ENCODE peak calls at places on chromosomes 11 and 22, in five cellular contexts. One of them, this sample, is unnamed.

GRCh38 chr11:55956521-55956920 is 13.2 kb downstream of the OR10AG1 start:
- DNase-seq in RWPE1: no peak
- DNase-seq in brain microvascular endothelial cell: no peak
- DNase-seq in mucosa of descending colon: no peak
- DNase-seq in CD4-positive, alpha-beta T cell: no peak
- DNase-seq in this sample: no peak

GRCh38 chr11:87173185-87174039 is 135.7 kb downstream of the TMEM135 start:
- DNase-seq in brain microvascular endothelial cell: peak; percentile 36
- DNase-seq in mucosa of descending colon: no peak
- DNase-seq in RWPE1: peak; percentile 43
- DNase-seq in CD4-positive, alpha-beta T cell: no peak
- DNase-seq in this sample: peak; percentile 68

GRCh38 chr11:108887436-108888238 is 222.8 kb downstream of the DDX10 start:
- DNase-seq in RWPE1: no peak
- DNase-seq in mucosa of descending colon: no peak
- DNase-seq in brain microvascular endothelial cell: peak; percentile 80
- DNase-seq in CD4-positive, alpha-beta T cell: no peak
- DNase-seq in this sample: no peak

GRCh38 chr11:117231637-117232021 is 244 bp downstream of the PCSK7 start:
- DNase-seq in brain microvascular endothelial cell: no peak
- DNase-seq in CD4-positive, alpha-beta T cell: no peak
- DNase-seq in RWPE1: no peak
- DNase-seq in mucosa of descending colon: no peak
- DNase-seq in this sample: no peak

GRCh38 chr11:36122715-36123114 is 166.5 kb downstream of the COMMD9 start:
- DNase-seq in brain microvascular endothelial cell: no peak
- DNase-seq in RWPE1: no peak
- DNase-seq in mucosa of descending colon: no peak
- DNase-seq in CD4-positive, alpha-beta T cell: no peak
- DNase-seq in this sample: peak; percentile 31

GRCh38 chr11:57073121-57073520 is 84.4 kb downstream of the OR5AK2 start:
- DNase-seq in RWPE1: no peak
- DNase-seq in brain microvascular endothelial cell: peak; percentile 20
- DNase-seq in CD4-positive, alpha-beta T cell: no peak
- DNase-seq in mucosa of descending colon: no peak
- DNase-seq in this sample: no peak

GRCh38 chr11:129211397-129211796 is 19.3 kb upstream of the ARHGAP32 start:
- DNase-seq in mucosa of descending colon: no peak
- DNase-seq in brain microvascular endothelial cell: no peak
- DNase-seq in CD4-positive, alpha-beta T cell: no peak
- DNase-seq in RWPE1: no peak
- DNase-seq in this sample: no peak

GRCh38 chr11:45484326-45484725 is 181.1 kb downstream of the CHST1 start:
- DNase-seq in CD4-positive, alpha-beta T cell: no peak
- DNase-seq in brain microvascular endothelial cell: no peak
- DNase-seq in RWPE1: no peak
- DNase-seq in mucosa of descending colon: no peak
- DNase-seq in this sample: no peak

GRCh38 chr11:45264839-45265515 is 21.2 kb downstream of the SYT13 start:
- DNase-seq in CD4-positive, alpha-beta T cell: no peak
- DNase-seq in brain microvascular endothelial cell: peak; percentile 87
- DNase-seq in mucosa of descending colon: peak; percentile 32
- DNase-seq in RWPE1: peak; percentile 85
- DNase-seq in this sample: peak; percentile 82

GRCh38 chr11:129967996-129968395 is 34.6 kb downstream of the PRDM10 start:
- DNase-seq in mucosa of descending colon: no peak
- DNase-seq in RWPE1: no peak
- DNase-seq in CD4-positive, alpha-beta T cell: no peak
- DNase-seq in brain microvascular endothelial cell: no peak
- DNase-seq in this sample: no peak

GRCh38 chr11:90243534-90243933 is 20.7 kb upstream of the CHORDC1 start:
- DNase-seq in CD4-positive, alpha-beta T cell: no peak
- DNase-seq in RWPE1: no peak
- DNase-seq in brain microvascular endothelial cell: no peak
- DNase-seq in mucosa of descending colon: no peak
- DNase-seq in this sample: peak; percentile 29

GRCh38 chr22:21963790-21964211 is 11.2 kb upstream of the PPM1F start:
- DNase-seq in CD4-positive, alpha-beta T cell: no peak
- DNase-seq in RWPE1: no peak
- DNase-seq in mucosa of descending colon: no peak
- DNase-seq in brain microvascular endothelial cell: no peak
- DNase-seq in this sample: no peak

GRCh38 chr11:72072348-72072747 is 8.0 kb downstream of the NUMA1 start:
- DNase-seq in brain microvascular endothelial cell: peak; percentile 72
- DNase-seq in CD4-positive, alpha-beta T cell: no peak
- DNase-seq in mucosa of descending colon: no peak
- DNase-seq in RWPE1: peak; percentile 37
- DNase-seq in this sample: peak; percentile 62

GRCh38 chr22:32994921-32995320 is 63.3 kb downstream of the SYN3 start:
- DNase-seq in CD4-positive, alpha-beta T cell: no peak
- DNase-seq in mucosa of descending colon: no peak
- DNase-seq in RWPE1: no peak
- DNase-seq in brain microvascular endothelial cell: no peak
- DNase-seq in this sample: no peak

GRCh38 chr11:122071680-122072321 is 44.2 kb downstream of the BLID start:
- DNase-seq in CD4-positive, alpha-beta T cell: no peak
- DNase-seq in RWPE1: no peak
- DNase-seq in mucosa of descending colon: no peak
- DNase-seq in brain microvascular endothelial cell: no peak
- DNase-seq in this sample: no peak

GRCh38 chr11:3747704-3748103 is 49.6 kb downstream of the NUP98 start:
- DNase-seq in CD4-positive, alpha-beta T cell: no peak
- DNase-seq in mucosa of descending colon: no peak
- DNase-seq in brain microvascular endothelial cell: peak; percentile 62
- DNase-seq in RWPE1: peak; percentile 75
- DNase-seq in this sample: peak; percentile 87

GRCh38 chr22:19614546-19614884 is 90.3 kb upstream of the CLDN5 start:
- DNase-seq in CD4-positive, alpha-beta T cell: no peak
- DNase-seq in mucosa of descending colon: no peak
- DNase-seq in brain microvascular endothelial cell: no peak
- DNase-seq in RWPE1: no peak
- DNase-seq in this sample: no peak

GRCh38 chr11:6433998-6434650 is 6.7 kb downstream of the HPX start:
- DNase-seq in brain microvascular endothelial cell: no peak
- DNase-seq in mucosa of descending colon: no peak
- DNase-seq in RWPE1: no peak
- DNase-seq in CD4-positive, alpha-beta T cell: no peak
- DNase-seq in this sample: no peak

GRCh38 chr11:83259559-83259958 is 26.6 kb downstream of the CCDC90B start:
- DNase-seq in brain microvascular endothelial cell: no peak
- DNase-seq in RWPE1: no peak
- DNase-seq in mucosa of descending colon: no peak
- DNase-seq in CD4-positive, alpha-beta T cell: no peak
- DNase-seq in this sample: no peak

DNA sequence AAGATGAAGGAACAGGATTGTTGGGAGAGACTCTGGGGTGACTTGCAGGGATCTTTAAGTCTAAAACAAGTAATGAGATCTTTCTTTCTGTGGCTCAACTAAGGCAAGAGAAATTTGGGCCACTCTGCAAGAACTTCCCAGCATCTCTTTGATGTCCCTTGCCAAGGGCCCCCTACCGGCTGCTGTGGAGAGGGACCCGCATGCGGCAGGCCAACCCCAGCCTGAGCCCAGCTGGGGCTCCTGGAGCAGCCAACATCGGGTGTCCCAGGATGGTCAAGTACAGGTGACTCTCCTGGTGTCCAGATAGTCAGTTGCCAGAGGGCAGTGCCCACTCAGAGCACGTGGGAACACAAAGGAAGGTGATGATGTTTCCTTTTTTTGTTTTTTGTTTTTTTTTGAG is 363.2 kb downstream of the TBC1D22A start:
- DNase-seq in CD4-positive, alpha-beta T cell: no peak
- DNase-seq in RWPE1: no peak
- DNase-seq in mucosa of descending colon: no peak
- DNase-seq in brain microvascular endothelial cell: no peak
- DNase-seq in this sample: no peak
- TF ChIP-seq CTCF in CD4-positive, alpha-beta T cell: no peak
- TF ChIP-seq CTCF in RWPE1: no peak
- TF ChIP-seq CTCF in mucosa of descending colon: no peak
- TF ChIP-seq CTCF in brain microvascular endothelial cell: peak; percentile 61
- TF ChIP-seq CTCF in this sample: no peak

GRCh38 chr22:37999236-37999635 is 14.9 kb upstream of the SOX10 start:
- DNase-seq in RWPE1: peak; percentile 64
- DNase-seq in mucosa of descending colon: no peak
- DNase-seq in brain microvascular endothelial cell: no peak
- DNase-seq in CD4-positive, alpha-beta T cell: no peak
- DNase-seq in this sample: peak; percentile 87

GRCh38 chr22:37999640-38000272 is 15.4 kb upstream of the SOX10 start:
- DNase-seq in CD4-positive, alpha-beta T cell: no peak
- DNase-seq in mucosa of descending colon: no peak
- DNase-seq in brain microvascular endothelial cell: peak; percentile 54
- DNase-seq in RWPE1: peak; percentile 91
- DNase-seq in this sample: peak; percentile 98

GRCh38 chr22:37996079-37996478 is 11.7 kb upstream of the SOX10 start:
- DNase-seq in mucosa of descending colon: no peak
- DNase-seq in brain microvascular endothelial cell: no peak
- DNase-seq in CD4-positive, alpha-beta T cell: no peak
- DNase-seq in RWPE1: no peak
- DNase-seq in this sample: peak; percentile 68

GRCh38 chr22:37996515-37997246 is 12.3 kb upstream of the SOX10 start:
- DNase-seq in brain microvascular endothelial cell: no peak
- DNase-seq in CD4-positive, alpha-beta T cell: no peak
- DNase-seq in RWPE1: no peak
- DNase-seq in mucosa of descending colon: peak; percentile 24
- DNase-seq in this sample: no peak

GRCh38 chr22:37998543-37998942 is 14.2 kb upstream of the SOX10 start:
- DNase-seq in brain microvascular endothelial cell: no peak
- DNase-seq in CD4-positive, alpha-beta T cell: no peak
- DNase-seq in RWPE1: no peak
- DNase-seq in mucosa of descending colon: no peak
- DNase-seq in this sample: no peak
- TF ChIP-seq CTCF in brain microvascular endothelial cell: no peak
- TF ChIP-seq CTCF in CD4-positive, alpha-beta T cell: no peak
- TF ChIP-seq CTCF in RWPE1: no peak
- TF ChIP-seq CTCF in mucosa of descending colon: no peak
- TF ChIP-seq CTCF in this sample: no peak

DNA sequence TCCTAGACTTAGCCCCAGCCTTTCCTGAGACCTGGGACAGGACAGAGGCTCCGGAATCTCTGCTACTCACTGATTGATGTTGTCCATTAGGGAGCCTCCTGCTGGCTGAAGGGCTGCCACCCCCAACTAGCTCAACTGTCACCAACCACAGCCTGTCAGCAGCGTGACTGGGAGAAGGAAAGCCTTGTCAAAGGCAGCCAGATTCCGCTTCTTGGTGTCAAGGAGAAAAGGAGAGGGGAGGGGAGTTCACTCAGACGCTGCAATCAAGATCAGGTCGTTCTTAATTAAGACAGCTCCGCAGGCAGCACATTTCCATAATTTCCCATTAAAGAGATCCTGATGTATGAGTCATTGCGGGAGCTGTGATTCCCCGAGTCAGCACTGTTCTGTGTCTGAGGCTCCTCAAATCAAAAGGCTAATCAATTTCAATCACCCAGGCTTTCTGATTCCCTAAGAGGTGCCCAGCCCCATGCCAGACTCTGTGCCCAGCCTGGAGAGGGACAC is 152.8 kb upstream of the ZBED5 start:
- DNase-seq in mucosa of descending colon: peak; percentile 72
- DNase-seq in RWPE1: peak; percentile 18
- DNase-seq in brain microvascular endothelial cell: peak; percentile 24
- DNase-seq in CD4-positive, alpha-beta T cell: no peak
- DNase-seq in this sample: peak; percentile 51
- TF ChIP-seq CTCF in mucosa of descending colon: no peak
- TF ChIP-seq CTCF in RWPE1: no peak
- TF ChIP-seq CTCF in brain microvascular endothelial cell: peak; percentile 66
- TF ChIP-seq CTCF in CD4-positive, alpha-beta T cell: no peak
- TF ChIP-seq CTCF in this sample: no peak

GRCh38 chr11:93622043-93622442 is 39.4 kb upstream of the CEP295 start:
- DNase-seq in brain microvascular endothelial cell: no peak
- DNase-seq in RWPE1: no peak
- DNase-seq in mucosa of descending colon: peak; percentile 46
- DNase-seq in CD4-positive, alpha-beta T cell: no peak
- DNase-seq in this sample: peak; percentile 19
- TF ChIP-seq CTCF in brain microvascular endothelial cell: peak; percentile 37
- TF ChIP-seq CTCF in RWPE1: no peak
- TF ChIP-seq CTCF in mucosa of descending colon: no peak
- TF ChIP-seq CTCF in CD4-positive, alpha-beta T cell: no peak
- TF ChIP-seq CTCF in this sample: no peak

GRCh38 chr11:118901494-118902335 is 18.0 kb downstream of the CXCR5 start:
- DNase-seq in RWPE1: no peak
- DNase-seq in brain microvascular endothelial cell: no peak
- DNase-seq in mucosa of descending colon: no peak
- DNase-seq in CD4-positive, alpha-beta T cell: no peak
- DNase-seq in this sample: no peak
- TF ChIP-seq CTCF in RWPE1: no peak
- TF ChIP-seq CTCF in brain microvascular endothelial cell: peak; percentile 43
- TF ChIP-seq CTCF in mucosa of descending colon: no peak
- TF ChIP-seq CTCF in CD4-positive, alpha-beta T cell: no peak
- TF ChIP-seq CTCF in this sample: no peak